ENCODE peak calls at places on chromosomes 1 and 21, in four cellular contexts. W, T, O and A are unnamed samples.

GRCh38 chr21:29829514-29830255 is 110.1 kb downstream of the GRIK1 start:
- DNase-seq in W (no peak), T (no peak), O (no peak), A (no peak)

GRCh38 chr21:28579986-28580550 is 412.6 kb downstream of the LTN1 start:
- DNase-seq in W (no peak), T (no peak), O (no peak), A (no peak)

GRCh38 chr1:50110084-50110615 is 1.4 kb downstream of the ELAVL4 start:
- DNase-seq in W (no peak), T (no peak), O (no peak), A (no peak)

GRCh38 chr1:56864430-56864829 is 9.8 kb downstream of the C8A start:
- DNase-seq in W (no peak), T (no peak), O (no peak), A (no peak)

GRCh38 chr1:153476491-153477093 is 16.1 kb upstream of the S100A7 start:
- DNase-seq in W (no peak), T (no peak), O (no peak), A (no peak)

GRCh38 chr1:26923711-26924110 is 2.2 kb downstream of the NUDC start:
- DNase-seq in W (no peak), T (no peak), O (no peak), A (no peak)

GRCh38 chr1:77489910-77490309 is 192.5 kb downstream of the ZZZ3 start:
- DNase-seq in W (no peak), T (no peak), O (no peak), A (no peak)

GRCh38 chr1:82400521-82400920 is 599.8 kb downstream of the ADGRL2 start:
- DNase-seq in W (no peak), T (no peak), O (no peak), A (no peak)

GRCh38 chr21:41374867-41375533 is 13.2 kb downstream of the MX2 start:
- DNase-seq in W (no peak), T (no peak), O (no peak), A (no peak)

GRCh38 chr1:32703479-32704291 is 1.1 kb upstream of the SYNC start:
- DNase-seq in W (no peak), T (no peak), O (peak; percentile 77), A (no peak)

GRCh38 chr1:87968259-87968955 is 639.7 kb downstream of the LMO4 start:
- DNase-seq in W (no peak), T (no peak), O (peak; percentile 17), A (no peak)

GRCh38 chr1:98389809-98390208 is 271.7 kb upstream of the SNX7 start:
- DNase-seq in W (no peak), T (no peak), O (peak; percentile 43), A (no peak)

GRCh38 chr1:147586412-147586811 is 45.1 kb downstream of the BCL9 start:
- DNase-seq in W (no peak), T (no peak), O (no peak), A (no peak)

GRCh38 chr1:21607549-21608529 is 61.3 kb downstream of the RAP1GAP start:
- DNase-seq in W (peak; percentile 82), T (no peak), O (peak; percentile 94), A (peak; percentile 99)

GRCh38 chr1:150256549-150257341 is 829 bp upstream of the CA14 start:
- DNase-seq in W (no peak), T (no peak), O (peak; percentile 50), A (no peak)

GRCh38 chr1:154483941-154484803 is 17.8 kb upstream of the TDRD10 start:
- DNase-seq in W (no peak), T (no peak), O (peak; percentile 28), A (peak; percentile 43)

GRCh38 chr1:25500694-25501093 is 42.7 kb upstream of the LDLRAP1 start:
- DNase-seq in W (no peak), T (no peak), O (no peak), A (no peak)

GRCh38 chr1:6495041-6495441 is 3.6 kb upstream of the PLEKHG5 start:
- DNase-seq in W (no peak), T (no peak), O (no peak), A (no peak)

GRCh38 chr21:41783476-41784150 is 16.8 kb upstream of the RIPK4 start:
- DNase-seq in W (peak; percentile 71), T (peak; percentile 29), O (peak; percentile 85), A (peak; percentile 97)

GRCh38 chr1:26530898-26531598 is 1.5 kb downstream of the RPS6KA1 start:
- DNase-seq in W (peak; percentile 84), T (peak; percentile 90), O (peak; percentile 92), A (peak; percentile 99)

GRCh38 chr21:16837319-16837718 is 675.5 kb upstream of the CXADR start:
- DNase-seq in W (no peak), T (no peak), O (no peak), A (no peak)

GRCh38 chr1:241716915-241717651 is 65.0 kb downstream of the WDR64 start:
- DNase-seq in W (no peak), T (no peak), O (no peak), A (no peak)

GRCh38 chr1:50257029-50257428 is 148.3 kb downstream of the ELAVL4 start:
- DNase-seq in W (no peak), T (no peak), O (no peak), A (no peak)

GRCh38 chr1:85363526-85363925 is 87.1 kb upstream of the BCL10 start:
- DNase-seq in W (no peak), T (no peak), O (no peak), A (no peak)

GRCh38 chr1:188888387-188888786 is 1589.3 kb downstream of the BRINP3 start:
- DNase-seq in W (no peak), T (no peak), O (no peak), A (no peak)

GRCh38 chr1:165376041-165376810 is 19.7 kb upstream of the LMX1A start:
- DNase-seq in W (peak; percentile 70), T (peak; percentile 59), O (peak; percentile 87), A (peak; percentile 54)

GRCh38 chr1:221800831-221801610 is 59.1 kb upstream of the DUSP10 start:
- DNase-seq in W (no peak), T (no peak), O (no peak), A (peak; percentile 8)

GRCh38 chr21:41407541-41408460 is 18.2 kb upstream of the MX1 start:
- DNase-seq in W (no peak), T (no peak), O (no peak), A (no peak)

GRCh38 chr1:234108921-234109320 is 204.4 kb downstream of the SLC35F3 start:
- DNase-seq in W (no peak), T (no peak), O (peak; percentile 19), A (no peak)

GRCh38 chr1:178540646-178541045 is 27.7 kb downstream of the TEX35 start:
- DNase-seq in W (no peak), T (no peak), O (peak; percentile 64), A (peak; percentile 47)

GRCh38 chr1:1337793-1338147 is 6.7 kb downstream of the TAS1R3 start:
- DNase-seq in W (peak; percentile 37), T (no peak), O (no peak), A (peak; percentile 64)

GRCh38 chr1:216325946-216326345 is 97.3 kb downstream of the USH2A start:
- DNase-seq in W (no peak), T (no peak), O (no peak), A (no peak)

GRCh38 chr1:109490029-109490933 is 3.6 kb upstream of the CYB561D1 start:
- DNase-seq in W (peak; percentile 78), T (peak; percentile 15), O (peak; percentile 78), A (peak; percentile 74)

GRCh38 chr1:235883261-235883927 is 16.7 kb upstream of the LYST start:
- DNase-seq in W (peak; percentile 90), T (peak; percentile 70), O (peak; percentile 13), A (peak; percentile 18)

GRCh38 chr1:103250441-103250861 is 142.1 kb upstream of the COL11A1 start:
- DNase-seq in W (no peak), T (no peak), O (peak; percentile 8), A (no peak)

GRCh38 chr1:1001057-1001630 is 1.2 kb upstream of the HES4 start:
- DNase-seq in W (no peak), T (no peak), O (peak; percentile 48), A (no peak)